ENCODE peak calls at places on chromosomes 4 and X, in six cellular contexts. K is GM12878, F is HepG2, H is K562, X is H1, R is GM12892. V is an unnamed sample.

GRCh38 chrX:119685225-119686066 is 7.5 kb downstream of the SEPTIN6 start:
- DNase-seq in K (no peak), F (no peak), H (no peak), X (no peak), R (no peak), V (no peak)

GRCh38 chr4:55636622-55636999 is 513 bp upstream of the NMU start:
- DNase-seq in K (no peak), F (no peak), H (no peak), X (no peak), R (no peak), V (no peak)

GRCh38 chr4:52957220-52957686 is 95.1 kb downstream of the RASL11B start:
- DNase-seq in K (no peak), F (no peak), H (no peak), X (no peak), R (no peak), V (no peak)

GRCh38 chrX:97628807-97629596 is 745.3 kb downstream of the RPA4 start:
- DNase-seq in K (no peak), F (no peak), H (no peak), X (no peak), R (no peak), V (no peak)

GRCh38 chr4:11338990-11339782 is 89.5 kb downstream of the HS3ST1 start:
- DNase-seq in K (no peak), F (no peak), H (no peak), X (no peak), R (no peak), V (no peak)

GRCh38 chrX:130083656-130084382 is 26.5 kb downstream of the ELF4 start:
- DNase-seq in K (no peak), F (no peak), H (no peak), X (no peak), R (no peak), V (no peak)

GRCh38 chr4:25563071-25563564 is 92.5 kb upstream of the SLC34A2 start:
- DNase-seq in K (no peak), F (no peak), H (no peak), X (no peak), R (no peak), V (no peak)

GRCh38 chrX:18875256-18875878 is 108.5 kb downstream of the PHKA2 start:
- DNase-seq in K (no peak), F (no peak), H (no peak), X (no peak), R (no peak), V (no peak)

GRCh38 chr4:55549888-55550287 is 3.2 kb upstream of the CLOCK start:
- DNase-seq in K (no peak), F (no peak), H (no peak), X (no peak), R (no peak), V (no peak)

GRCh38 chr4:83850435-83850834 is 314.5 kb downstream of the GPAT3 start:
- DNase-seq in K (no peak), F (no peak), H (no peak), X (no peak), R (no peak), V (no peak)

GRCh38 chrX:13939741-13940597 is 89.7 kb downstream of the GEMIN8 start:
- DNase-seq in K (no peak), F (no peak), H (no peak), X (no peak), R (no peak), V (no peak)

GRCh38 chr4:5473125-5473524 is 235.2 kb downstream of the EVC2 start:
- DNase-seq in K (no peak), F (no peak), H (no peak), X (no peak), R (no peak), V (no peak)

GRCh38 chrX:150990910-150991309 is 7.8 kb downstream of the HMGB3 start:
- DNase-seq in K (no peak), F (no peak), H (no peak), X (no peak), R (no peak), V (no peak)

GRCh38 chr4:44157611-44158277 is 290.9 kb downstream of the KCTD8 start:
- DNase-seq in K (no peak), F (peak; percentile 19), H (no peak), X (no peak), R (no peak), V (no peak)

GRCh38 chr4:98381306-98381705 is 120.1 kb downstream of the RAP1GDS1 start:
- DNase-seq in K (no peak), F (no peak), H (no peak), X (no peak), R (no peak), V (no peak)

GRCh38 chr4:1559896-1560650 is 124.0 kb downstream of the FAM53A start:
- DNase-seq in K (no peak), F (no peak), H (no peak), X (no peak), R (no peak), V (no peak)

GRCh38 chrX:155819525-155819924 is 61.6 kb upstream of the VAMP7 start:
- DNase-seq in K (no peak), F (no peak), H (no peak), X (no peak), R (no peak), V (no peak)

GRCh38 chrX:154490021-154490413 is 412 bp downstream of the SLC10A3 start:
- DNase-seq in K (no peak), F (no peak), H (no peak), X (no peak), R (no peak), V (no peak)

DNA sequence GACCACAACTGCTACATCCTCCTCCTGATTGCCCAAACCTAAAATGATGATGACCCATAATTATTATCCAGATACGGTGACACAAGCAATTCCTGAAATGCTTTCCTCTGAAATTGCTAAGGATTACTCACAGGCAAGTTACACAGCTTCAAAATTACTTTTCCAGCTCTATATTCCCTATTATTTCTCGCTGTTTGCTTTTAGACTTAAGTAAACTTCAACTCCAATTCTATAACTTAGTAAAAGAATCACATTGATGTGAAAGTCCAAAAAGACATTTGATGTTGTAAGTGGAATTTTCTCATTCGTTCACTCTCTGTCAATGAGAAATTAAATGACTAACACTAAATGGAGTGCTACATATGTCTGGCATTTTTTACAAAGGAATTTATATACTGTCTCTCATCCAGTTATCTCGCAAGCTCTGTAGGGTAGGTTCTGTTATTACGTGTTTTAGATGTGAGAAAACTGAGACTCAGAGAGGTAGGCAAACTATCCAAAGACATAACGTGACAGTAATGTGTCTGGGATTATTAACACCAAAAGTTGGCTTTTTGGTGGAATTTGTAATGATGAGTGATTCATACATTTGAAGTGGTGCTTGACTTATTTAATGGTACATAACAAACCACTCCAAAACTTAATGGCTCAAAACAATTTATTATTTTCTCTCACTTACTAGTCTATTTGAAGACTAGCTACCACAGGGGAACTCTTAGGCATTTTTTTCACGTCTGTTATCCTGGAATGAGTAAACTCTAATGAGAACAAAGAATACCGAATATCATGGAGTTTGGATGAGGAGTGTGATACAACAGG is 31.5 kb downstream of the PALLD start:
- DNase-seq in K (no peak), F (no peak), H (no peak), X (no peak), R (no peak), V (no peak)
- TF ChIP-seq TAF1 in K (no peak), F (no peak), H (no peak), X (no peak), R (no peak), V (no peak)

DNA sequence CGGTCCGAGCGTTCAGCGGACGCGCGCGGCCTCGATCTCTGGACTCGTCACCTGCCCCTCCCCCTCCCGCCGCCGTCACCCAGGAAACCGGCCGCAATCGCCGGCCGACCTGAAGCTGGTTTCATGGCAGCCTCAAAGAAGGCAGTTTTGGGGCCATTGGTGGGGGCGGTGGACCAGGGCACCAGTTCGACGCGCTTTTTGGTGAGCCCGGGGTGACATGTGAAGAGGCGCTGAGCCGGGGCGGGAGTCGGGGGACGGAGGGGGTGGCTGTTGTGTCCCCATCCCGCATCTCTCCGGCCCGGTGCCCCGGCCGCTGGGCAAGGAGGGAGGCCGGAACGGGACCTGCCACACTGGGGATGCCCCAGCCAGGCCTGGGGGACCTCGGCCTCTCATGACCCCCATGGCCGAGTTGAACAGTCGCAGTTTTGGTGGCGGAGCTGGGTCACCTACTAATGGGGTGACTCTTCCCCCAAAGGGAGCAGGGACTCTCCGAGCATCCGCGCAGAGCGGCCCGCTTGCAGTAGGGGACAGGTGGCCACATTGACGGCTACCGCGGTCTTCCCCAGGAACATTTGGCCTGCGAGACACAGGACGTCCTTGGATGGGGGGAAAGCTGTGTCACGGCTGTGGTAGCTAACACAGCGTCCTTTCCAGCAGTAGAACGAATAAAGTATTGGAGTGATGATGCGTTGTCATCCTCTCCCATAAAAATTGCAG is at the start of gene GK:
- DNase-seq in K (no peak), F (no peak), H (peak; percentile 23), X (no peak), R (no peak), V (no peak)
- TF ChIP-seq POLR2A in K (peak; percentile 51), F (peak; percentile 32), H (no peak), X (no peak), R (no peak), V (no peak)

GRCh38 chrX:41922694-41923171 is 621 bp downstream of the CASK start:
- DNase-seq in K (no peak), F (no peak), H (no peak), X (no peak), R (no peak), V (no peak)
- TF ChIP-seq TAF1 in K (no peak), F (no peak), H (no peak), X (no peak), R (no peak), V (no peak)

GRCh38 chr4:161696957-161697356 is 466.8 kb downstream of the FSTL5 start:
- DNase-seq in K (no peak), F (no peak), H (no peak), X (peak; percentile 23), R (no peak), V (no peak)
- TF ChIP-seq POLR2A in K (no peak), F (no peak), H (no peak), X (no peak), R (no peak), V (no peak)

DNA sequence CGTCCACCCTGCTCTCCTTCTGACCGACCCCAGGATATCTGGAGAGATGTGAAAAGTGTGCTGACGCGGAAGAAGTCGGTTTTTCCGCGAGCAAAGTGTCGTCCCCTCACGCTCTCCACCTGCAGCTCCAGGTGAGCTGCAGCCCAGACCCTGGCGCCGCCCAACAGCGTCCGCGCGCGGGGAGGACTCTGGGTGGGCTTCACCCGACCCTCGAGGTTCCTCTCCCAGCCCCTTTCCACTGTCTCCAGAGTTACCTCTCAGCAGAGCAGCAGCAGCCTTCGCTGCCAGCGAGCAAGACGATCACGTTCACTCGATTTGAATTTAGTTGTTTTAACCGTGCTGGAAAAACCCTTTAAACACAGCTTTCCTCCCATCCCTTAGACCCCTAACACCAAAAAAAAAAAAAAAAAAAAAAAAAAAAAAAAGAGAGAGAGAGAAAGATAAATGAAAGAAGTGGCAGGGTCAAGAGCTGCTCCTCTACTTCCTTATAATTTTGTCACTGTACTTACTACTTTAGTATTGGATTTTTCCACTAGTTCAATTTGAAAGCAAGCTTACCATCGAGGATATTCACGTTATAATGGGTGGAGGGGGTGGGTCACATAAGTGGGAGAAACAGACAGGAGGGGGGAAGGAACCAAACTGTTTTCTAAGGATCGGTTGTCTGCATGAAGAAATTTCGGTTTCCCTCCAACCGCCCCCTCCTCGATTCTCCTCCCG is 776 bp upstream of the NR3C2 start:
- DNase-seq in K (no peak), F (no peak), H (no peak), X (no peak), R (no peak), V (no peak)
- TF ChIP-seq TAF1 in K (no peak), F (no peak), H (no peak), X (no peak), R (no peak), V (no peak)

V was measured in GM12891.